ENCODE peak calls at places on chromosomes 16 and 17, in nine cellular contexts. S is GM19239, P is cardiac fibroblast, F is KG1, L is NCI-H1417, N is NCI-H1092 treated with DMSO at 0.1 percent for 48 hours, R is AG04450, Y is PC-3, X is NCI-H345. Z is an unnamed sample.

GRCh38 chr16:84001726-84002125 is 33.7 kb downstream of the NECAB2 start:
- DNase-seq in S (no peak), P (no peak), F (no peak), L (no peak), N (no peak), R (no peak), Y (no peak), X (no peak), Z (no peak)

GRCh38 chr16:86258713-86259112 is 251.6 kb upstream of the FOXF1 start:
- DNase-seq in S (no peak), P (no peak), F (no peak), L (no peak), N (no peak), R (peak), Y (no peak), X (no peak), Z (no peak)

GRCh38 chr17:76268015-76268749 is 3.0 kb downstream of the UBALD2 start:
- DNase-seq in S (no peak), P (peak), F (peak), L (peak), N (no peak), R (no peak), Y (no peak), X (no peak), Z (peak)

GRCh38 chr16:17351471-17352045 is 119.2 kb downstream of the XYLT1 start:
- DNase-seq in S (no peak), P (no peak), F (no peak), L (no peak), N (no peak), R (no peak), Y (no peak), X (no peak), Z (no peak)

GRCh38 chr17:36833279-36833678 is 104.0 kb upstream of the LHX1 start:
- DNase-seq in S (no peak), P (no peak), F (no peak), L (no peak), N (no peak), R (no peak), Y (no peak), X (no peak), Z (no peak)

GRCh38 chr17:58513391-58513912 is 986 bp downstream of the MTMR4 start:
- DNase-seq in S (no peak), P (no peak), F (no peak), L (peak), N (no peak), R (no peak), Y (no peak), X (no peak), Z (no peak)

GRCh38 chr17:80125656-80126448 is 21.1 kb downstream of the EIF4A3 start:
- DNase-seq in S (no peak), P (peak), F (no peak), L (no peak), N (no peak), R (no peak), Y (no peak), X (no peak), Z (no peak)

GRCh38 chr17:36151891-36152638 is 24.4 kb downstream of the TBC1D3B start:
- DNase-seq in S (no peak), P (no peak), F (no peak), L (no peak), N (no peak), R (no peak), Y (no peak), X (no peak), Z (no peak)

GRCh38 chr17:8954339-8954738 is 11.2 kb downstream of the PIK3R5 start:
- DNase-seq in S (no peak), P (no peak), F (peak), L (no peak), N (no peak), R (no peak), Y (no peak), X (no peak), Z (peak)

GRCh38 chr17:61325382-61326073 is 74.1 kb upstream of the TBX2 start:
- DNase-seq in S (no peak), P (peak), F (no peak), L (peak), N (no peak), R (no peak), Y (peak), X (no peak), Z (no peak)

Z was measured in GF-D8.